ENCODE peak calls at places on chromosomes 3 and 15, in eight cellular contexts. One of them, this sample, is unnamed.

GRCh38 chr3:127676456-127676855 is 3.7 kb downstream of the ABTB1 start:
- DNase-seq in epithelial cell of esophagus: no peak
- DNase-seq in ovary: no peak
- DNase-seq in mammary epithelial cell: no peak
- DNase-seq in foreskin fibroblast: no peak
- DNase-seq in pancreas: peak
- DNase-seq in psoas muscle: peak
- DNase-seq in fibroblast of pulmonary artery: no peak
- DNase-seq in this sample: no peak

GRCh38 chr3:24682141-24682547 is 187.5 kb upstream of the THRB start:
- DNase-seq in epithelial cell of esophagus: peak
- DNase-seq in ovary: no peak
- DNase-seq in mammary epithelial cell: peak
- DNase-seq in foreskin fibroblast: peak
- DNase-seq in pancreas: no peak
- DNase-seq in psoas muscle: no peak
- DNase-seq in fibroblast of pulmonary artery: peak
- DNase-seq in this sample: peak

GRCh38 chr3:46406786-46407611 is at the start of the genes CCR5AS and CCRL2:
- DNase-seq in epithelial cell of esophagus: peak
- DNase-seq in ovary: peak
- DNase-seq in mammary epithelial cell: no peak
- DNase-seq in foreskin fibroblast: peak
- DNase-seq in pancreas: peak
- DNase-seq in psoas muscle: peak
- DNase-seq in fibroblast of pulmonary artery: peak
- DNase-seq in this sample: no peak

GRCh38 chr3:170813261-170813660 is 56.7 kb downstream of the RPL22L1 start:
- DNase-seq in epithelial cell of esophagus: no peak
- DNase-seq in ovary: no peak
- DNase-seq in mammary epithelial cell: no peak
- DNase-seq in foreskin fibroblast: no peak
- DNase-seq in pancreas: no peak
- DNase-seq in psoas muscle: no peak
- DNase-seq in fibroblast of pulmonary artery: no peak
- DNase-seq in this sample: no peak

GRCh38 chr15:26767169-26767670 is 5.6 kb downstream of the GABRB3 start:
- DNase-seq in epithelial cell of esophagus: no peak
- DNase-seq in ovary: no peak
- DNase-seq in mammary epithelial cell: no peak
- DNase-seq in foreskin fibroblast: no peak
- DNase-seq in pancreas: no peak
- DNase-seq in psoas muscle: no peak
- DNase-seq in fibroblast of pulmonary artery: no peak
- DNase-seq in this sample: no peak

GRCh38 chr15:94266000-94266399 is 34.6 kb downstream of the MCTP2 start:
- DNase-seq in epithelial cell of esophagus: peak
- DNase-seq in ovary: no peak
- DNase-seq in mammary epithelial cell: no peak
- DNase-seq in foreskin fibroblast: no peak
- DNase-seq in pancreas: no peak
- DNase-seq in psoas muscle: no peak
- DNase-seq in fibroblast of pulmonary artery: no peak
- DNase-seq in this sample: no peak

GRCh38 chr3:97821413-97821809 is 400 bp upstream of the CRYBG3 start:
- DNase-seq in epithelial cell of esophagus: no peak
- DNase-seq in ovary: peak
- DNase-seq in mammary epithelial cell: no peak
- DNase-seq in foreskin fibroblast: no peak
- DNase-seq in pancreas: peak
- DNase-seq in psoas muscle: peak
- DNase-seq in fibroblast of pulmonary artery: peak
- DNase-seq in this sample: peak

GRCh38 chr3:127329647-127330285 is 41.9 kb upstream of the PRR20G start:
- DNase-seq in epithelial cell of esophagus: no peak
- DNase-seq in ovary: no peak
- DNase-seq in mammary epithelial cell: no peak
- DNase-seq in foreskin fibroblast: no peak
- DNase-seq in pancreas: no peak
- DNase-seq in psoas muscle: no peak
- DNase-seq in fibroblast of pulmonary artery: no peak
- DNase-seq in this sample: no peak

GRCh38 chr3:122907471-122907870 is 112.6 kb downstream of the SLC49A4 start:
- DNase-seq in epithelial cell of esophagus: no peak
- DNase-seq in ovary: no peak
- DNase-seq in mammary epithelial cell: no peak
- DNase-seq in foreskin fibroblast: no peak
- DNase-seq in pancreas: no peak
- DNase-seq in psoas muscle: no peak
- DNase-seq in fibroblast of pulmonary artery: no peak
- DNase-seq in this sample: no peak

GRCh38 chr3:147422934-147423599 is 13.9 kb downstream of the ZIC1 start:
- DNase-seq in epithelial cell of esophagus: no peak
- DNase-seq in ovary: no peak
- DNase-seq in mammary epithelial cell: no peak
- DNase-seq in foreskin fibroblast: no peak
- DNase-seq in pancreas: no peak
- DNase-seq in psoas muscle: no peak
- DNase-seq in fibroblast of pulmonary artery: no peak
- DNase-seq in this sample: no peak

GRCh38 chr3:194592798-194593752 is 40.1 kb downstream of the TMEM44 start:
- DNase-seq in epithelial cell of esophagus: peak
- DNase-seq in ovary: no peak
- DNase-seq in mammary epithelial cell: peak
- DNase-seq in foreskin fibroblast: peak
- DNase-seq in pancreas: no peak
- DNase-seq in psoas muscle: no peak
- DNase-seq in fibroblast of pulmonary artery: peak
- DNase-seq in this sample: peak

GRCh38 chr15:39852237-39852636 is 67.8 kb downstream of the GPR176 start:
- DNase-seq in epithelial cell of esophagus: no peak
- DNase-seq in ovary: no peak
- DNase-seq in mammary epithelial cell: no peak
- DNase-seq in foreskin fibroblast: peak
- DNase-seq in pancreas: no peak
- DNase-seq in psoas muscle: no peak
- DNase-seq in fibroblast of pulmonary artery: peak
- DNase-seq in this sample: no peak

GRCh38 chr15:25408428-25408827 is 30.4 kb downstream of the UBE3A start:
- DNase-seq in epithelial cell of esophagus: no peak
- DNase-seq in ovary: no peak
- DNase-seq in mammary epithelial cell: no peak
- DNase-seq in foreskin fibroblast: no peak
- DNase-seq in pancreas: no peak
- DNase-seq in psoas muscle: no peak
- DNase-seq in fibroblast of pulmonary artery: no peak
- DNase-seq in this sample: no peak

GRCh38 chr3:192883512-192883911 is 34.1 kb downstream of the MB21D2 start:
- DNase-seq in epithelial cell of esophagus: no peak
- DNase-seq in ovary: no peak
- DNase-seq in mammary epithelial cell: no peak
- DNase-seq in foreskin fibroblast: peak
- DNase-seq in pancreas: no peak
- DNase-seq in psoas muscle: no peak
- DNase-seq in fibroblast of pulmonary artery: no peak
- DNase-seq in this sample: no peak

GRCh38 chr3:134600166-134600670 is 50.6 kb downstream of the KY start:
- DNase-seq in epithelial cell of esophagus: peak
- DNase-seq in ovary: no peak
- DNase-seq in mammary epithelial cell: no peak
- DNase-seq in foreskin fibroblast: no peak
- DNase-seq in pancreas: no peak
- DNase-seq in psoas muscle: no peak
- DNase-seq in fibroblast of pulmonary artery: peak
- DNase-seq in this sample: peak

GRCh38 chr3:52436500-52437106 is 8.3 kb downstream of the SEMA3G start:
- DNase-seq in epithelial cell of esophagus: no peak
- DNase-seq in ovary: peak
- DNase-seq in mammary epithelial cell: no peak
- DNase-seq in foreskin fibroblast: peak
- DNase-seq in pancreas: no peak
- DNase-seq in psoas muscle: peak
- DNase-seq in fibroblast of pulmonary artery: peak
- DNase-seq in this sample: no peak

GRCh38 chr15:58546635-58547627 is 115.1 kb downstream of the LIPC start:
- DNase-seq in epithelial cell of esophagus: peak
- DNase-seq in ovary: peak
- DNase-seq in mammary epithelial cell: peak
- DNase-seq in foreskin fibroblast: peak
- DNase-seq in pancreas: peak
- DNase-seq in psoas muscle: peak
- DNase-seq in fibroblast of pulmonary artery: peak
- DNase-seq in this sample: peak

GRCh38 chr15:101043911-101044624 is 124.9 kb downstream of the LRRK1 start:
- DNase-seq in epithelial cell of esophagus: no peak
- DNase-seq in ovary: peak
- DNase-seq in mammary epithelial cell: no peak
- DNase-seq in foreskin fibroblast: no peak
- DNase-seq in pancreas: peak
- DNase-seq in psoas muscle: no peak
- DNase-seq in fibroblast of pulmonary artery: no peak
- DNase-seq in this sample: no peak

GRCh38 chr3:128226794-128227399 is 73.6 kb downstream of the EEFSEC start:
- DNase-seq in epithelial cell of esophagus: peak
- DNase-seq in ovary: no peak
- DNase-seq in mammary epithelial cell: peak
- DNase-seq in foreskin fibroblast: peak
- DNase-seq in pancreas: peak
- DNase-seq in psoas muscle: peak
- DNase-seq in fibroblast of pulmonary artery: peak
- DNase-seq in this sample: no peak

DNA sequence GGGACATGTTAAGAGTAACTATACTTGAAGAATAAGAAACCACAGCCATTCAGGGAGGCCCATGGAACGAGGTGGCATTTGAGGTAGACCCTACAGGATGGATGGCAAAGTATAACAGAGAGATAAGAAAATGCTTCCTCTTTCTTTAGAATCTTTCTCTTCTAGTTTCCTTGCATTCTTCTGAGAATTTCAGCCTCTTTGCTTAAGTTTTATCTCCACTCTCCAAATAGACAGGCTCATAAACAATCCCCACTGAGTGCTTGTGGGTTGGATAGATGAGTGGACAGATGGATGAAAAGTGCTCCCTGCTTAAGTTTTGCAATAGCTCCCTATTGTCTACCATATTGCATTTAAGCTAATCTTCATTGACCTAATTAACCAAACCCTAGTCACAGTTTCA is 103.7 kb downstream of the MEX3B start:
- DNase-seq in epithelial cell of esophagus: no peak
- DNase-seq in ovary: no peak
- DNase-seq in mammary epithelial cell: no peak
- DNase-seq in foreskin fibroblast: no peak
- DNase-seq in pancreas: no peak
- DNase-seq in psoas muscle: no peak
- DNase-seq in fibroblast of pulmonary artery: no peak
- DNase-seq in this sample: no peak
- TF ChIP-seq CTCF in epithelial cell of esophagus: no peak
- TF ChIP-seq CTCF in ovary: no peak
- TF ChIP-seq CTCF in mammary epithelial cell: no peak
- TF ChIP-seq CTCF in foreskin fibroblast: no peak
- TF ChIP-seq CTCF in pancreas: no peak
- TF ChIP-seq CTCF in psoas muscle: no peak
- TF ChIP-seq CTCF in fibroblast of pulmonary artery: no peak
- TF ChIP-seq CTCF in this sample: no peak

GRCh38 chr15:30985081-30985531 is 6.3 kb downstream of the MTMR10 start:
- DNase-seq in epithelial cell of esophagus: no peak
- DNase-seq in ovary: no peak
- DNase-seq in mammary epithelial cell: no peak
- DNase-seq in foreskin fibroblast: peak
- DNase-seq in pancreas: no peak
- DNase-seq in psoas muscle: peak
- DNase-seq in fibroblast of pulmonary artery: peak
- DNase-seq in this sample: peak
- H3K4me3 ChIP-seq in epithelial cell of esophagus: no peak
- H3K4me3 ChIP-seq in ovary: no peak
- H3K4me3 ChIP-seq in mammary epithelial cell: no peak
- H3K4me3 ChIP-seq in foreskin fibroblast: no peak
- H3K4me3 ChIP-seq in pancreas: no peak
- H3K4me3 ChIP-seq in psoas muscle: no peak
- H3K4me3 ChIP-seq in fibroblast of pulmonary artery: no peak
- H3K4me3 ChIP-seq in this sample: no peak

DNA sequence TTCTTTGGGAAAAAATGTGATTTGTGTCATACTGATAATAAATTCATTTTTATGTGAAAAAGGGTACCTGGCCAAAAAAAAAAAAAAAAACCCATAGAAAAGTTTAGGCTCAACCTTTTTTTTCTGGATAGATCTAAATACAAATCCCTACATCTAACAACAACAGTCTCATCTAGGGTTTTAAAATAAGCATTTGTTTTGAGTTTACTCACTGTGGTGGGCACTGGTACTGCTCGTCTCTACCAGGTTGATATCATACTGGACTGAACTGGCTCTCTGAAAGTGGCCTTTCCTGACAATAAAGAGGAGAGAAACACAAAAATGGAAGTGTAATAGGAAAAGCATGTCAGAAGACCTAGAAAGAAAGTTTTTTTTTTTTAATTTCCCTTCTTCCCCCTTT is 52.0 kb downstream of the FBXO22 start:
- DNase-seq in epithelial cell of esophagus: no peak
- DNase-seq in ovary: no peak
- DNase-seq in mammary epithelial cell: no peak
- DNase-seq in foreskin fibroblast: no peak
- DNase-seq in pancreas: no peak
- DNase-seq in psoas muscle: no peak
- DNase-seq in fibroblast of pulmonary artery: no peak
- DNase-seq in this sample: no peak
- TF ChIP-seq CTCF in epithelial cell of esophagus: no peak
- TF ChIP-seq CTCF in ovary: no peak
- TF ChIP-seq CTCF in mammary epithelial cell: no peak
- TF ChIP-seq CTCF in foreskin fibroblast: no peak
- TF ChIP-seq CTCF in pancreas: no peak
- TF ChIP-seq CTCF in psoas muscle: no peak
- TF ChIP-seq CTCF in fibroblast of pulmonary artery: no peak
- TF ChIP-seq CTCF in this sample: no peak

GRCh38 chr3:173800154-173800553 is 402.6 kb downstream of the NLGN1 start:
- DNase-seq in epithelial cell of esophagus: no peak
- DNase-seq in ovary: no peak
- DNase-seq in mammary epithelial cell: no peak
- DNase-seq in foreskin fibroblast: no peak
- DNase-seq in pancreas: no peak
- DNase-seq in psoas muscle: no peak
- DNase-seq in fibroblast of pulmonary artery: no peak
- DNase-seq in this sample: no peak
- H3K4me3 ChIP-seq in epithelial cell of esophagus: no peak
- H3K4me3 ChIP-seq in ovary: no peak
- H3K4me3 ChIP-seq in mammary epithelial cell: no peak
- H3K4me3 ChIP-seq in foreskin fibroblast: no peak
- H3K4me3 ChIP-seq in pancreas: no peak
- H3K4me3 ChIP-seq in psoas muscle: no peak
- H3K4me3 ChIP-seq in fibroblast of pulmonary artery: no peak
- H3K4me3 ChIP-seq in this sample: no peak